ENCODE peak calls at places on chromosomes 3 and 15, in six cellular contexts. P is effector memory CD4-positive, alpha-beta T cell; V is dermis microvascular lymphatic vessel endothelial cell; A is NCI-H1105 treated with DMSO at 0.1 percent for 48 hours; W is fibroblast of pulmonary artery; J is stimulated activated CD8-positive, alpha-beta memory T cell treated with anti-CD3 and anti-CD28 coated beads, Interleukin-7, amount 100 ng/mL, for 4 hours. U is an unnamed sample.

GRCh38 chr15:71780349-71780976 is 29.9 kb upstream of the NR2E3 start:
- DNase-seq in W (peak), J (no peak), V (peak), P (no peak), A (peak), U (peak)

GRCh38 chr15:38531509-38531908 is 33.1 kb downstream of the RASGRP1 start:
- DNase-seq in V (no peak), P (no peak), J (no peak), W (peak), A (no peak), U (peak)

GRCh38 chr15:31799711-31800321 is 230.5 kb upstream of the CHRNA7 start:
- DNase-seq in V (no peak), J (no peak), A (no peak), P (no peak), W (no peak), U (no peak)

GRCh38 chr15:78993257-78993930 is 48.5 kb upstream of the CTSH start:
- DNase-seq in W (no peak), J (no peak), P (no peak), V (no peak), A (no peak), U (no peak)

GRCh38 chr3:185693985-185694675 is 108.0 kb downstream of the SENP2 start:
- DNase-seq in P (no peak), A (no peak), J (no peak), W (peak), V (peak), U (no peak)

GRCh38 chr3:142801746-142802145 is 77.9 kb downstream of the TRPC1 start:
- DNase-seq in A (no peak), W (no peak), P (no peak), V (no peak), J (no peak), U (no peak)

GRCh38 chr15:94856267-94856854 is 625.0 kb downstream of the MCTP2 start:
- DNase-seq in W (no peak), A (no peak), P (no peak), V (no peak), J (no peak), U (no peak)

GRCh38 chr3:189122526-189123205 is 49.1 kb upstream of the TPRG1 start:
- DNase-seq in A (no peak), W (no peak), P (no peak), V (no peak), J (no peak), U (no peak)

GRCh38 chr3:114464548-114464947 is 170.7 kb downstream of the TIGIT start:
- DNase-seq in V (peak), A (no peak), W (no peak), P (no peak), J (no peak), U (no peak)

GRCh38 chr3:117105650-117106049 is 396.1 kb downstream of the TUSC7 start:
- DNase-seq in V (no peak), W (peak), J (no peak), P (no peak), A (no peak), U (no peak)

GRCh38 chr3:50390523-50391177 is 31.3 kb upstream of the TMEM115 start:
- DNase-seq in A (peak), V (peak), J (no peak), P (no peak), W (no peak), U (no peak)

GRCh38 chr15:60795889-60796288 is 316.9 kb upstream of the ICE2 start:
- DNase-seq in A (no peak), P (no peak), V (no peak), W (no peak), J (no peak), U (no peak)

GRCh38 chr3:160956785-160957184 is 148.4 kb downstream of the B3GALNT1 start:
- DNase-seq in J (no peak), W (peak), P (no peak), V (peak), A (no peak), U (no peak)

GRCh38 chr3:154955907-154956533 is 124.1 kb upstream of the MME start:
- DNase-seq in J (no peak), V (peak), A (peak), P (no peak), W (no peak), U (no peak)

GRCh38 chr15:80556694-80557367 is 138.3 kb upstream of the ABHD17C start:
- DNase-seq in V (no peak), J (no peak), A (no peak), W (no peak), P (no peak), U (no peak)

GRCh38 chr3:150130404-150131100 is 159.9 kb upstream of the PFN2 start:
- DNase-seq in W (no peak), V (no peak), J (no peak), A (no peak), P (no peak), U (no peak)

GRCh38 chr3:111621535-111621934 is 26.4 kb upstream of the ZBED2 start:
- DNase-seq in A (no peak), P (no peak), J (no peak), W (no peak), V (peak), U (no peak)

GRCh38 chr3:125087768-125088391 is 32.1 kb upstream of the HEG1 start:
- DNase-seq in P (no peak), J (no peak), A (no peak), W (peak), V (peak), U (no peak)

GRCh38 chr3:38542401-38543298 is 46.5 kb downstream of the EXOG start:
- DNase-seq in A (no peak), P (no peak), V (peak), W (no peak), J (no peak), U (no peak)

GRCh38 chr3:4770561-4770960 is 208.7 kb upstream of the BHLHE40 start:
- DNase-seq in A (no peak), J (no peak), P (no peak), W (no peak), V (no peak), U (no peak)

GRCh38 chr3:184505053-184505452 is 56.5 kb upstream of the EPHB3 start:
- DNase-seq in P (no peak), W (peak), V (no peak), J (no peak), A (no peak), U (no peak)

GRCh38 chr3:138944136-138944658 is 2.7 kb downstream of the FOXL2 start:
- DNase-seq in P (no peak), V (no peak), W (no peak), J (no peak), A (no peak), U (no peak)

GRCh38 chr3:129398803-129399144 is 29.7 kb downstream of the EFCAB12 start:
- DNase-seq in P (no peak), W (no peak), J (no peak), A (no peak), V (peak), U (no peak)

GRCh38 chr15:44574734-44575133 is 37.8 kb downstream of the EIF3J start:
- DNase-seq in J (no peak), A (no peak), P (no peak), W (no peak), V (no peak), U (no peak)

GRCh38 chr15:38536201-38536676 is 28.4 kb downstream of the RASGRP1 start:
- DNase-seq in A (no peak), J (no peak), W (peak), V (no peak), P (no peak), U (no peak)

GRCh38 chr15:56492786-56493555 is 28.0 kb upstream of the MNS1 start:
- DNase-seq in A (no peak), W (no peak), P (no peak), V (no peak), J (no peak), U (no peak)

GRCh38 chr3:10599017-10599416 is 93.6 kb upstream of the ATP2B2 start:
- DNase-seq in P (no peak), J (no peak), V (no peak), W (no peak), A (no peak), U (no peak)

GRCh38 chr3:31710123-31710841 is 177.6 kb downstream of the STT3B start:
- DNase-seq in A (no peak), J (no peak), P (no peak), V (no peak), W (peak), U (no peak)

GRCh38 chr15:59528965-59529402 is 82.6 kb upstream of the GCNT3 start:
- DNase-seq in W (peak), V (peak), J (peak), A (peak), P (peak), U (peak)

GRCh38 chr3:176650478-176650877 is 546.8 kb downstream of the TBL1XR1 start:
- DNase-seq in A (no peak), J (no peak), P (no peak), V (no peak), W (peak), U (no peak)

GRCh38 chr15:63288778-63289378 is 11.5 kb downstream of the APH1B start:
- DNase-seq in W (peak), P (no peak), A (peak), J (no peak), V (peak), U (peak)

GRCh38 chr3:13136426-13136825 is 63.2 kb upstream of the IQSEC1 start:
- DNase-seq in W (no peak), V (no peak), P (no peak), A (no peak), J (no peak), U (no peak)

GRCh38 chr3:87924485-87924884 is 134.3 kb downstream of the CGGBP1 start:
- DNase-seq in W (no peak), V (no peak), J (no peak), P (no peak), A (no peak), U (no peak)